ENCODE peak calls at places on chromosomes 16 and 17, in ten cellular contexts. O, V, F, N, Q, W, D, S, Y and B are unnamed samples.

GRCh38 chr17:44308320-44308818 is at the start of gene RUNDC3A:
- DNase-seq in O (peak), V (peak), F (peak), N (peak), Q (peak), W (peak), D (peak), S (peak), Y (peak), B (peak)

GRCh38 chr17:72580321-72581127 is 459.7 kb downstream of the SOX9 start:
- DNase-seq in O (no peak), V (peak), F (no peak), N (no peak), Q (no peak), W (no peak), D (no peak), S (no peak), Y (no peak), B (no peak)

GRCh38 chr17:80110447-80110812 is 9.0 kb downstream of the GAA start:
- DNase-seq in O (peak), V (no peak), F (no peak), N (no peak), Q (no peak), W (no peak), D (no peak), S (no peak), Y (no peak), B (no peak)

GRCh38 chr16:57739756-57740422 is 4.3 kb downstream of the KATNB1 start:
- DNase-seq in O (no peak), V (no peak), F (no peak), N (no peak), Q (no peak), W (no peak), D (no peak), S (no peak), Y (no peak), B (no peak)

GRCh38 chr17:17509601-17510425 is 13.6 kb upstream of the RASD1 start:
- DNase-seq in O (no peak), V (no peak), F (no peak), N (no peak), Q (no peak), W (no peak), D (peak), S (peak), Y (no peak), B (no peak)

GRCh38 chr17:4499431-4500187 is 928 bp downstream of the SPNS2 start:
- DNase-seq in O (no peak), V (no peak), F (no peak), N (peak), Q (no peak), W (peak), D (peak), S (no peak), Y (no peak), B (no peak)

GRCh38 chr17:40340880-40341807 is 23.4 kb downstream of the GJD3 start:
- DNase-seq in O (peak), V (peak), F (peak), N (peak), Q (peak), W (peak), D (peak), S (peak), Y (peak), B (no peak)

GRCh38 chr16:1153480-1154160 is 714 bp downstream of the CACNA1H start:
- DNase-seq in O (no peak), V (no peak), F (no peak), N (no peak), Q (no peak), W (peak), D (no peak), S (no peak), Y (no peak), B (no peak)

GRCh38 chr16:68396481-68396880 is 51.8 kb downstream of the SMPD3 start:
- DNase-seq in O (no peak), V (peak), F (no peak), N (no peak), Q (peak), W (peak), D (peak), S (no peak), Y (peak), B (no peak)

GRCh38 chr17:78818152-78818846 is 22.3 kb downstream of the USP36 start:
- DNase-seq in O (no peak), V (no peak), F (no peak), N (no peak), Q (no peak), W (no peak), D (no peak), S (no peak), Y (no peak), B (no peak)

GRCh38 chr17:948284-948852 is 31.2 kb downstream of the NXN start:
- DNase-seq in O (no peak), V (no peak), F (no peak), N (no peak), Q (no peak), W (peak), D (no peak), S (no peak), Y (peak), B (peak)

GRCh38 chr17:29620271-29620670 is 2.4 kb downstream of the CORO6 start:
- DNase-seq in O (no peak), V (no peak), F (peak), N (no peak), Q (peak), W (no peak), D (no peak), S (no peak), Y (peak), B (no peak)

GRCh38 chr16:10242076-10242475 is 59.8 kb upstream of the GRIN2A start:
- DNase-seq in O (no peak), V (no peak), F (no peak), N (no peak), Q (no peak), W (peak), D (no peak), S (no peak), Y (no peak), B (no peak)

GRCh38 chr16:85113168-85113733 is 979 bp upstream of the CIBAR2 start:
- DNase-seq in O (no peak), V (no peak), F (no peak), N (no peak), Q (no peak), W (no peak), D (no peak), S (no peak), Y (no peak), B (no peak)

GRCh38 chr16:3720418-3720817 is 3.1 kb upstream of the TRAP1 start:
- DNase-seq in O (no peak), V (no peak), F (no peak), N (no peak), Q (no peak), W (no peak), D (no peak), S (no peak), Y (no peak), B (no peak)

GRCh38 chr16:349211-349610 is 3.3 kb downstream of the AXIN1 start:
- DNase-seq in O (no peak), V (no peak), F (no peak), N (no peak), Q (no peak), W (no peak), D (no peak), S (no peak), Y (no peak), B (no peak)

GRCh38 chr17:5557990-5558389 is 26.3 kb downstream of the NLRP1 start:
- DNase-seq in O (no peak), V (no peak), F (no peak), N (no peak), Q (no peak), W (no peak), D (no peak), S (no peak), Y (no peak), B (peak)

GRCh38 chr17:68368387-68368786 is 77.1 kb downstream of the ARSG start:
- DNase-seq in O (no peak), V (no peak), F (peak), N (no peak), Q (no peak), W (no peak), D (no peak), S (no peak), Y (no peak), B (no peak)

GRCh38 chr16:84144859-84145639 is at the start of the genes DNAAF1 and HSDL1:
- DNase-seq in O (peak), V (peak), F (peak), N (peak), Q (peak), W (peak), D (peak), S (peak), Y (peak), B (peak)

GRCh38 chr16:72850863-72851262 is 197.1 kb downstream of the ZFHX3 start:
- DNase-seq in O (no peak), V (no peak), F (no peak), N (peak), Q (no peak), W (no peak), D (no peak), S (no peak), Y (peak), B (no peak)

GRCh38 chr16:4783951-4784336 is 4.2 kb downstream of the SEPTIN12 start:
- DNase-seq in O (no peak), V (no peak), F (no peak), N (no peak), Q (no peak), W (no peak), D (no peak), S (no peak), Y (no peak), B (no peak)

GRCh38 chr16:82094942-82095540 is 60.0 kb downstream of the HSD17B2 start:
- DNase-seq in O (no peak), V (no peak), F (no peak), N (no peak), Q (no peak), W (no peak), D (no peak), S (no peak), Y (no peak), B (no peak)

GRCh38 chr17:77366558-77367245 is 225.9 kb downstream of the SEC14L1 start:
- DNase-seq in O (no peak), V (no peak), F (no peak), N (no peak), Q (no peak), W (peak), D (no peak), S (no peak), Y (peak), B (no peak)

GRCh38 chr16:30885196-30885595 is 8.7 kb downstream of the BCL7C start:
- DNase-seq in O (no peak), V (no peak), F (no peak), N (no peak), Q (no peak), W (no peak), D (no peak), S (no peak), Y (no peak), B (no peak)

GRCh38 chr17:80485846-80486245 is 9.4 kb upstream of the NPTX1 start:
- DNase-seq in O (no peak), V (no peak), F (no peak), N (no peak), Q (no peak), W (no peak), D (no peak), S (no peak), Y (no peak), B (no peak)

GRCh38 chr16:53055603-53056527 is 1.1 kb downstream of the CHD9 start:
- DNase-seq in O (no peak), V (peak), F (no peak), N (peak), Q (no peak), W (no peak), D (no peak), S (no peak), Y (peak), B (no peak)

GRCh38 chr16:81431554-81432353 is 12.9 kb upstream of the CMIP start:
- DNase-seq in O (no peak), V (no peak), F (peak), N (no peak), Q (no peak), W (no peak), D (peak), S (no peak), Y (no peak), B (no peak)

GRCh38 chr16:67782567-67783352 is 23.6 kb downstream of the RANBP10 start:
- DNase-seq in O (no peak), V (peak), F (no peak), N (no peak), Q (no peak), W (no peak), D (no peak), S (no peak), Y (no peak), B (no peak)

GRCh38 chr16:74752756-74753155 is 21.9 kb downstream of the FA2H start:
- DNase-seq in O (no peak), V (no peak), F (no peak), N (no peak), Q (no peak), W (no peak), D (no peak), S (no peak), Y (no peak), B (peak)

DNA sequence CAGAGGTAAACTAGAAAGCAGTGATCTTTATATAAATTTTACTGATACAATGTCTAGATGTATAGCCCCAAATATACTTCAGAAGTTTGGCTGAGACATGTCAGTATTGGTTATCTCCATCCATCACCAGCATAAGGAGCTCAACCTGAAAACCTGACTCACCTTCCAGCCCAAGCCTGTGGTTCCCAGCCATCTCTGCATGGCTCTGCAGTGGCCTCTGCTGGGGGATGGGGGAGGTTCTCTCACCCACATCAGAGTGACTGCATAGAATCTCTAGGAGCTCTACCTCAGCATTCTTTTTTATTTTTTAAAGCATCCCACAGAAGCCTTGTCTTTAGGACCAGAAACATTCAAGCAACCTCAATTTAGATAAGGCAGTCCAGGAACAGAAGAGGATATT is 27.3 kb downstream of the USP7 start:
- DNase-seq in O (no peak), V (no peak), F (no peak), N (no peak), Q (peak), W (peak), D (peak), S (no peak), Y (peak), B (no peak)
- TF ChIP-seq CTCF in O (no peak), V (no peak), F (no peak), N (peak), Q (peak), W (peak), D (peak), S (peak), Y (peak), B (peak)

GRCh38 chr17:82871056-82871775 is 31.4 kb upstream of the ZNF750 start:
- DNase-seq in O (no peak), V (no peak), F (no peak), N (peak), Q (no peak), W (no peak), D (no peak), S (no peak), Y (no peak), B (no peak)
- TF ChIP-seq CTCF in O (no peak), V (no peak), F (no peak), N (no peak), Q (peak), W (no peak), D (no peak), S (no peak), Y (no peak), B (no peak)

DNA sequence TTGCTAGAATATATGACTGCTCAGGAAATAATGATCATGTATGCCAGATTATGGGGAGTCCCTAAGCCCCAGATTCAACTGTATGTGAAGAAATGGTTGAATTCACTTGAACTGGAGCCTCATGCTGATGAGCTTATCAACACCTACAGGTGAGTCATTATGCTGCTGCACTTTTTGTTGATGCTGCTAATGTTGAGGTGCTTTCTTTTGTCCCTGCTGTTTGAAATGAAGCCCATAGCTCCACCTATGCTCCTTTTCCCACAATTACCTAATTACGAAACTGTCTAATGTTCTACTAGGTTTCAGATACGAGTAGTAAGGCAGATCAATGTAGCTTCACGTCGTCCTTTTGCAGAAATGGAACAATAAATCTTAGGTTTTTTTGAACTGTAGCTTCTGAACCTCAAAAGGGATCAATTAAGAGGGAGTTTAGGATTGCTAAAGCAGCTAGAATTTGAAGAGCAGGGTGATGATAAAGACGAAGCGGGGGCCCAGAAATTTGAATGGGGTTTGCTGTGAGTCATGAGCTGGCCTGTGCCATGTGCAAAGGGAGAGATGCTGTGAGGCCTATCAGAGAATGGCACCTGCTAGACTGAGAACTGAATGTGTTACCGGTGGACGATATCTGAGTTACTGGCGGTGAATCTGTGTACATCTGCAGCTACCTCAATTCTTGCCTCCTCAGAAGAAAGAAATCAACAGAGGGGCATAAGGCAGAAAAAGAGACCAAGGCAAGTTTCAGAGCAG is 6.1 kb upstream of the UQCRC2 start:
- DNase-seq in O (no peak), V (no peak), F (no peak), N (no peak), Q (no peak), W (no peak), D (no peak), S (no peak), Y (no peak), B (no peak)
- TF ChIP-seq CTCF in O (no peak), V (no peak), F (no peak), N (no peak), Q (no peak), W (no peak), D (no peak), S (no peak), Y (no peak), B (no peak)

GRCh38 chr16:70158261-70158939 is 15.2 kb upstream of the CLEC18C start:
- DNase-seq in O (no peak), V (no peak), F (no peak), N (no peak), Q (no peak), W (no peak), D (no peak), S (no peak), Y (no peak), B (no peak)
- TF ChIP-seq CTCF in O (no peak), V (no peak), F (no peak), N (no peak), Q (peak), W (no peak), D (no peak), S (no peak), Y (no peak), B (no peak)

DNA sequence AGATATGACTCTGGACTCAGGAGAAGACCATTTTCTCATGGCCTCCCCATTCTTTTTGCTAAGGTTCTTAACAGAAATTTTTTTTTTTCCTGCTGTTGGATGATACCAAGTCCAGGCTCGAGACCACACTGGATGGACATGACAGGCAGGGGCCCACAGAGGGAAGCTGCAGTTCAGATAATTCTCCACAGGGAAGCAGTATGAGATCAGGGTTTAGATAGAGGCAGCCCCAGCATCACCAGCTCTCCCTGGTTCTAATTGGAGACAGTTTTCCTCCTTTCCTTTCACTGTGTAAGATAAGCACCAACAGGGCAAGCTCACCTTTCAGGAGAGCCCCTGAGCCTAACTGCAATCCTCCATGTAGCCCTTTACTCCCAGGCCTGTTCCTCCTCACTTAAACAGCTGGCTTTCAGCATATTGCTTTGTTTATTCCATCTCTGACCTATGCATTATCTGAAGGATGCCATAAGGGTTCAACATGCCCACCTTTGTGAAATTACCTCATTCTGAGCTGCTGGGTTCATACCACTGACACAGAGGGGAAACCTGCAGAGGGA is 108.1 kb downstream of the SNX11 start:
- DNase-seq in O (no peak), V (no peak), F (no peak), N (no peak), Q (peak), W (peak), D (no peak), S (no peak), Y (peak), B (no peak)
- TF ChIP-seq CTCF in O (no peak), V (no peak), F (peak), N (peak), Q (peak), W (peak), D (peak), S (peak), Y (peak), B (peak)

GRCh38 chr16:88672776-88673175 is 9.9 kb upstream of the MVD start:
- DNase-seq in O (no peak), V (no peak), F (no peak), N (no peak), Q (peak), W (peak), D (no peak), S (no peak), Y (no peak), B (no peak)
- TF ChIP-seq CTCF in O (no peak), V (no peak), F (peak), N (no peak), Q (peak), W (peak), D (no peak), S (peak), Y (peak), B (peak)

GRCh38 chr17:50181601-50182345 is 16.0 kb downstream of the SGCA start:
- DNase-seq in O (no peak), V (no peak), F (no peak), N (no peak), Q (no peak), W (no peak), D (no peak), S (no peak), Y (peak), B (no peak)
- TF ChIP-seq CTCF in O (no peak), V (no peak), F (no peak), N (no peak), Q (no peak), W (no peak), D (no peak), S (no peak), Y (peak), B (no peak)